ENCODE peak calls at places on chromosomes 7 and 10, in seven cellular contexts. Q, L, N, B, Z, I and M are unnamed samples.

GRCh38 chr10:102850025-102850518 is 4.0 kb upstream of the BORCS7 start:
- DNase-seq in B (no peak), Z (no peak), I (no peak), L (no peak), N (peak; percentile 39), Q (no peak), M (no peak)

GRCh38 chr7:77330169-77330882 is 85.8 kb downstream of the GSAP start:
- DNase-seq in I (no peak), B (peak; percentile 45), N (peak; percentile 74), Z (no peak), L (no peak), Q (no peak), M (no peak)

GRCh38 chr10:14530465-14530864 is 199.7 kb upstream of the FRMD4A start:
- DNase-seq in I (no peak), Q (no peak), N (no peak), L (no peak), Z (no peak), B (no peak), M (no peak)

GRCh38 chr10:112580267-112580666 is 133.3 kb downstream of the VTI1A start:
- DNase-seq in Z (no peak), N (no peak), L (no peak), B (no peak), Q (no peak), I (no peak), M (no peak)

GRCh38 chr7:37065779-37066271 is 341.5 kb upstream of the AOAH start:
- DNase-seq in N (peak; percentile 79), I (no peak), B (no peak), L (no peak), Z (no peak), Q (no peak), M (no peak)

GRCh38 chr10:117374506-117375359 is 507 bp downstream of the PDZD8 start:
- DNase-seq in B (peak; percentile 52), I (peak; percentile 35), Z (peak; percentile 74), N (peak; percentile 41), Q (peak; percentile 33), L (no peak), M (peak; percentile 55)

GRCh38 chr10:86203162-86203905 is 163.3 kb downstream of the GRID1 start:
- DNase-seq in L (peak; percentile 44), N (no peak), B (peak; percentile 67), Z (no peak), I (no peak), Q (peak; percentile 10), M (peak; percentile 69)

GRCh38 chr10:5534051-5534821 is 9.5 kb downstream of the CALML3 start:
- DNase-seq in Z (peak; percentile 40), I (no peak), B (no peak), N (no peak), Q (no peak), L (no peak), M (no peak)

GRCh38 chr7:75892634-75893272 is 13.9 kb downstream of the RHBDD2 start:
- DNase-seq in B (no peak), I (no peak), Q (no peak), Z (no peak), L (peak; percentile 66), N (peak; percentile 47), M (no peak)

GRCh38 chr7:70849580-70850235 is 282.2 kb upstream of the GALNT17 start:
- DNase-seq in L (no peak), Q (no peak), N (no peak), B (no peak), Z (no peak), I (no peak), M (no peak)

GRCh38 chr7:107559864-107560263 is 3.9 kb downstream of the COG5 start:
- DNase-seq in I (no peak), B (no peak), Z (no peak), L (no peak), Q (no peak), N (peak; percentile 79), M (no peak)

GRCh38 chr7:82194011-82194410 is 249.6 kb downstream of the CACNA2D1 start:
- DNase-seq in Q (peak; percentile 13), B (no peak), Z (no peak), I (no peak), L (no peak), N (peak; percentile 74), M (no peak)

GRCh38 chr10:109973430-109973829 is 34.4 kb upstream of the ADD3 start:
- DNase-seq in L (no peak), Q (no peak), Z (no peak), N (no peak), B (no peak), I (no peak), M (no peak)

GRCh38 chr7:102415685-102416225 is 17.6 kb upstream of the ORAI2 start:
- DNase-seq in B (peak; percentile 66), Q (no peak), N (no peak), Z (peak; percentile 79), I (no peak), L (no peak), M (no peak)

GRCh38 chr10:5449823-5450222 is 37.5 kb downstream of the NET1 start:
- DNase-seq in I (no peak), B (no peak), L (peak; percentile 29), Q (peak; percentile 40), Z (no peak), N (peak; percentile 84), M (no peak)

GRCh38 chr10:71436268-71436922 is 39.7 kb downstream of the CDH23 start:
- DNase-seq in Z (no peak), L (no peak), B (no peak), I (no peak), N (no peak), Q (no peak), M (no peak)

GRCh38 chr10:50453940-50454339 is 169.8 kb downstream of the SGMS1 start:
- DNase-seq in I (no peak), N (no peak), Z (no peak), L (no peak), Q (no peak), B (no peak), M (no peak)

GRCh38 chr10:78302989-78303854 is 269.6 kb downstream of the RPS24 start:
- DNase-seq in N (peak; percentile 87), I (peak; percentile 97), Z (peak; percentile 95), B (peak; percentile 97), L (peak; percentile 98), Q (peak; percentile 92), M (peak; percentile 100)

GRCh38 chr10:75651452-75651851 is 220.0 kb downstream of the LRMDA start:
- DNase-seq in B (no peak), L (peak; percentile 9), I (no peak), Z (no peak), Q (peak; percentile 33), N (peak; percentile 38), M (no peak)

GRCh38 chr7:106120500-106120899 is 8.4 kb upstream of the SYPL1 start:
- DNase-seq in N (no peak), B (no peak), I (no peak), Z (no peak), L (no peak), Q (no peak), M (no peak)

GRCh38 chr7:603152-603941 is 83.7 kb upstream of the PDGFA start:
- DNase-seq in Z (peak; percentile 42), N (no peak), I (no peak), L (no peak), Q (no peak), B (no peak), M (no peak)

GRCh38 chr10:97534746-97535367 is 36.1 kb downstream of the UBTD1 start:
- DNase-seq in L (peak; percentile 46), Z (no peak), I (no peak), Q (peak; percentile 61), N (peak; percentile 38), B (peak; percentile 80), M (peak; percentile 51)

GRCh38 chr10:87605656-87606308 is 53.9 kb upstream of the PAPSS2 start:
- DNase-seq in B (no peak), Z (no peak), Q (no peak), I (no peak), N (no peak), L (no peak), M (no peak)

GRCh38 chr7:6443372-6443941 is 4.3 kb downstream of the DAGLB start:
- DNase-seq in Z (no peak), L (peak; percentile 55), I (no peak), Q (peak; percentile 83), N (peak; percentile 92), B (no peak), M (no peak)

GRCh38 chr10:86074294-86074693 is 292.3 kb downstream of the GRID1 start:
- DNase-seq in L (no peak), Q (no peak), B (no peak), Z (no peak), N (no peak), I (no peak), M (no peak)

DNA sequence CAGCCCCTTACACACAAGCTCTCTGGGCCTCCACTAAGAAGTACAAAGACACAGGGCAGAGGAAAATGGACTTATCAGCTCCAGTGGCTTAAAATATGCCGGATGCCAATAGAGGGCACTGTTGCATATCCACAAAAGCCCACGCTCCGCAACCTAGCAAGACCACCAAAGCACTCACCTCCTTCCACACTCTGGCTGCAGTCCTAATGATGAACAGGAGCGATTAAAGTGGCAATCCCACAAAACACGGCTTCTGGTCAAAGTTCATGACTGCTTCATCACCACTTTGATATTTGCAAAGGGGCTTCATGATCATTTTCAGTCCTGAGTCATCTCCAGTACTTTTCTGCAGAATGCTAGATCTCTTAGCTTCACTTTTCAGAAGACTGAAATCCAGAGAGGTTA is 158.3 kb upstream of the ITGB1 start:
- DNase-seq in L (no peak), Q (peak; percentile 67), Z (no peak), I (no peak), N (peak; percentile 70), B (no peak), M (peak; percentile 66)
- TF ChIP-seq CTCF in L (peak; percentile 32), Q (peak; percentile 64), Z (no peak), I (no peak), N (peak; percentile 68), B (peak; percentile 5), M (peak; percentile 47)

DNA sequence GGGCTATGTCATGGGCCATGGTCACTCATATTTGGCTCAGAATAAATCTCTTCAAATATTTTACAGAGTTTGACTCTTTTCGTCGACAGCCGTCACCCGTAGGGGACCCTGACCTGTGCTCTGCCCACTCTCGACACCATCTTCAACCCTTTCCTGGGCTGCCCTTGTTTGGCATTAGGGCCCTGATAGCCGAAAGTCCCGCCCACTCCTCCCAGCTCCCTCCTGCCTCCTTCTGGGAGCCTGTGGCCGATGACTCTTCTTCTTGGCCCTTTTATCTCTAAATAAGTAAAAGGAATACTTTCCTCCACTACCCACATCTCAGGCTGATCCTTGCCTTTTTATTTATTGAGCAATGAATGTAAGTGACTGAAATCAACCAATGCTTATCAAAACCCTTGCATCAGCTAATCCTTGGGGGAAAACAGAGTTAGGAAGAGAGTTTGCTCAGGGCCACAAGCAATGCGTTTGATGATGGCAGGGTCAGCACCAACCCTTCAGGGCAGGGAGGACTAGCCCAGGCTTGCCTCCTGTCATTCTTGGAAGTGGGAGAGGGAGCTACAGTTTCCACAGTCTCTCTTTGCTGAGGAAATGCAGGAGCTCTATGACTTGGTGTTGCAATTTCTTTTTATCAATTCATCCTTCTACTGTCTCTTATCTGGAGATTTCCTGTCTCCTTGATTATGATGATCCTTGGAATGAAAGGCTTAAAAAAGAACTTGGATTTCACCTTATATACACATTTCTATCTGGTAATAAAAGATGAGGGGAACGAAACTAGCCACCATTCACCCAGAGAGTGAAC is 218.2 kb upstream of the PODXL start:
- DNase-seq in Q (no peak), N (no peak), L (no peak), I (no peak), B (no peak), Z (no peak), M (no peak)
- TF ChIP-seq CTCF in Q (no peak), N (no peak), L (no peak), I (no peak), B (no peak), Z (no peak), M (no peak)

GRCh38 chr10:104614245-104614831 is 26.8 kb upstream of the SORCS3 start:
- DNase-seq in N (peak; percentile 38), Q (peak; percentile 38), L (peak; percentile 28), B (peak; percentile 45), Z (no peak), I (no peak), M (peak; percentile 38)
- TF ChIP-seq CTCF in N (peak; percentile 67), Q (peak; percentile 45), L (peak; percentile 27), B (no peak), Z (no peak), I (no peak), M (peak; percentile 80)

GRCh38 chr7:144547888-144548287 is 144.4 kb upstream of the NOBOX start:
- DNase-seq in Q (no peak), B (no peak), L (no peak), I (no peak), Z (no peak), N (no peak), M (no peak)
- TF ChIP-seq CTCF in Q (no peak), B (no peak), L (no peak), I (no peak), Z (no peak), N (no peak), M (no peak)